ENCODE peak calls at places on chromosomes 1 and 21, in eight cellular contexts. One of them, this sample, is unnamed.

GRCh38 chr1:100037665-100038400 is 68.0 kb downstream of the SLC35A3 start:
- DNase-seq in stomach: peak; percentile 94
- DNase-seq in GM12878: peak; percentile 53
- DNase-seq in body of pancreas: peak; percentile 89
- DNase-seq in IMR-90: peak; percentile 83
- DNase-seq in HCT116: peak; percentile 45
- DNase-seq in heart left ventricle: peak; percentile 93
- DNase-seq in HepG2: peak; percentile 57
- DNase-seq in this sample: peak; percentile 91

GRCh38 chr1:231763481-231763880 is 136.9 kb downstream of the DISC1 start:
- DNase-seq in GM12878: no peak
- DNase-seq in HepG2: no peak
- DNase-seq in HCT116: no peak
- DNase-seq in heart left ventricle: no peak
- DNase-seq in body of pancreas: no peak
- DNase-seq in IMR-90: no peak
- DNase-seq in stomach: no peak
- DNase-seq in this sample: no peak

GRCh38 chr1:100955322-100955721 is 59.4 kb downstream of the SLC30A7 start:
- DNase-seq in HCT116: no peak
- DNase-seq in stomach: no peak
- DNase-seq in body of pancreas: no peak
- DNase-seq in IMR-90: peak; percentile 92
- DNase-seq in HepG2: no peak
- DNase-seq in heart left ventricle: no peak
- DNase-seq in GM12878: no peak
- DNase-seq in this sample: no peak

GRCh38 chr1:12539705-12540579 is 78.1 kb downstream of the DHRS3 start:
- DNase-seq in GM12878: no peak
- DNase-seq in body of pancreas: peak; percentile 59
- DNase-seq in heart left ventricle: peak; percentile 71
- DNase-seq in HCT116: peak; percentile 83
- DNase-seq in IMR-90: peak; percentile 93
- DNase-seq in HepG2: peak; percentile 53
- DNase-seq in stomach: peak; percentile 60
- DNase-seq in this sample: no peak

GRCh38 chr21:41712201-41712600 is 54.7 kb downstream of the RIPK4 start:
- DNase-seq in GM12878: no peak
- DNase-seq in HCT116: no peak
- DNase-seq in HepG2: no peak
- DNase-seq in body of pancreas: no peak
- DNase-seq in stomach: no peak
- DNase-seq in heart left ventricle: no peak
- DNase-seq in IMR-90: no peak
- DNase-seq in this sample: no peak

GRCh38 chr1:159653201-159653600 is 61.2 kb downstream of the CRP start:
- DNase-seq in body of pancreas: no peak
- DNase-seq in HCT116: no peak
- DNase-seq in GM12878: no peak
- DNase-seq in IMR-90: no peak
- DNase-seq in heart left ventricle: no peak
- DNase-seq in stomach: no peak
- DNase-seq in HepG2: no peak
- DNase-seq in this sample: no peak

GRCh38 chr1:116990612-116991151 is 10.9 kb upstream of the CD101 start:
- DNase-seq in GM12878: no peak
- DNase-seq in stomach: no peak
- DNase-seq in heart left ventricle: peak; percentile 79
- DNase-seq in body of pancreas: peak; percentile 58
- DNase-seq in IMR-90: peak; percentile 43
- DNase-seq in HCT116: no peak
- DNase-seq in HepG2: no peak
- DNase-seq in this sample: peak; percentile 11

GRCh38 chr1:95086949-95087533 is 14.3 kb upstream of the ALG14 start:
- DNase-seq in HCT116: no peak
- DNase-seq in heart left ventricle: peak; percentile 59
- DNase-seq in stomach: no peak
- DNase-seq in GM12878: no peak
- DNase-seq in IMR-90: peak; percentile 92
- DNase-seq in body of pancreas: no peak
- DNase-seq in HepG2: peak; percentile 89
- DNase-seq in this sample: no peak

GRCh38 chr1:114368560-114369255 is 142.3 kb downstream of the TRIM33 start:
- DNase-seq in IMR-90: no peak
- DNase-seq in GM12878: no peak
- DNase-seq in heart left ventricle: no peak
- DNase-seq in stomach: no peak
- DNase-seq in HepG2: no peak
- DNase-seq in HCT116: no peak
- DNase-seq in body of pancreas: no peak
- DNase-seq in this sample: no peak

DNA sequence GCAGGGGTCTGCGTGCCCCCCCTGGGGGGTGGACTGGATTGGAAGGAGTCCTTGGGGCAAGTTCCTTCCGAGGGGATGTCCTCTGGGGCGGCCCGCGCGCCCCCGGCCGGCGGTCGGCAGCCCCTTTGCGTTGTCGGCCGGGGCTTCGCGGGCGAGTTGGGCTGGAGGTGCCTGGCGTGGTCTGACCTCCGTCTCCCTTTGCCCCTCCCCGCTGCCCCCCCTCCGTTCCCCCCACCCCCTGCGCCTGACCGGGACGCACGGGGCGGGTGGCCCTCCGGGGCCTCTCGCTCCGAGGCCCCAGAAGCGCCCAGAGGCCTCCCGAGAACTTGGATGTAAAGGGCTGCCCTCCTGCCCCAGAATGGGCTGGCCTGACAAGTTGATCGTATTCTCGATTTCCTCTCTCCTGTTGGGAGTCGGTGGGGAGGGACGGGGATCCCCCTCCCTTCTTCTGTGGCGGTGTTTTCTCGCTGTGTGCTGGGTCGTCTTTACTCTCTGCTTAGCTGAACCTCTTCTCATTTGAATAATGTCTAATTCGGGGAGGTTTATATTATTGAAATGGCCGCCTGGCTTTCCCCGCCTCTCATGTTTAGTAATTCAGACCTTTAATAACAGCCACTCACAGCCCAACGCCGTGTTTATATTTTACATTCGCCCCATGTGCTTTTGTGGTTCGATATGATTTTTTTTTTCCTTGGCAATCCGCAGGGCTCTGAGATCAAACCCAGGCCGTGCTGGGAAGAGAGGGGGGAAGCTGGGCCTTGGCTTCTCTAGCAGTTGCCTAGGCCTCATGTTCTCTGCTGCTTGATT is 1.3 kb downstream of the POU2F1 start:
- DNase-seq in GM12878: peak; percentile 76
- DNase-seq in body of pancreas: peak; percentile 71
- DNase-seq in HCT116: peak; percentile 54
- DNase-seq in heart left ventricle: peak; percentile 67
- DNase-seq in stomach: peak; percentile 79
- DNase-seq in IMR-90: peak; percentile 77
- DNase-seq in HepG2: peak; percentile 78
- DNase-seq in this sample: peak; percentile 77
- TF ChIP-seq POLR2A in GM12878: peak; percentile 79
- TF ChIP-seq POLR2A in body of pancreas: peak; percentile 87
- TF ChIP-seq POLR2A in HCT116: peak; percentile 29
- TF ChIP-seq POLR2A in heart left ventricle: no peak
- TF ChIP-seq POLR2A in stomach: peak; percentile 40
- TF ChIP-seq POLR2A in IMR-90: no peak
- TF ChIP-seq POLR2A in HepG2: peak; percentile 62
- TF ChIP-seq POLR2A in this sample: peak; percentile 87

GRCh38 chr1:156437465-156437864 is 63.1 kb downstream of the MEF2D start:
- DNase-seq in heart left ventricle: no peak
- DNase-seq in GM12878: no peak
- DNase-seq in IMR-90: no peak
- DNase-seq in HCT116: no peak
- DNase-seq in HepG2: no peak
- DNase-seq in body of pancreas: no peak
- DNase-seq in stomach: no peak
- DNase-seq in this sample: no peak
- H3K27me3 ChIP-seq in heart left ventricle: peaks cover 99% of the 10 kb centered on the region
- H3K27me3 ChIP-seq in GM12878: peaks cover 69% of the 10 kb centered on the region
- H3K27me3 ChIP-seq in IMR-90: peaks cover 95% of the 10 kb centered on the region
- H3K27me3 ChIP-seq in HCT116: no peaks in the 10 kb centered on the region
- H3K27me3 ChIP-seq in HepG2: peaks cover 96% of the 10 kb centered on the region
- H3K27me3 ChIP-seq in body of pancreas: peaks cover 7% of the 10 kb centered on the region
- H3K27me3 ChIP-seq in stomach: peaks cover 100% of the 10 kb centered on the region
- H3K27me3 ChIP-seq in this sample: peaks cover 28% of the 10 kb centered on the region

DNA sequence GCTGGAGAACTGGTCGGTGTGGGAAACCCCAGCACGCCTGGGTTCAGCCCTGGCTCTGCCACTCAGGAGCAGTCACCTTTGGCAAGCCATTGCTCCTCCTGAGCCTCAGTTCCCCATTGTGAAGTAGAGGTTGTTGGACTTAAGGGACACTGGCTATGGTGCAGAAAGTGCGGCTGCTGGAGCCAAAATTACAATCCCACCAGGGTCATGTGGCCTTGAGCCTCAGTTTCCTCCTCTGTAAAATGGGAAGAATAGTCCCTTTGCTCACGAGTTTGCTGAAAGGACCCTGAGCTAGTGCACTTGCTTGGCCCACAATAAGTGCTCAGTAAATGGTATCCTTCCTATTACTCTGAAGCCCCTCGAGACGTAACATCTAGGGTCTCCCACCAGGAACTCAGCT is 14.6 kb upstream of the TAS1R2 start:
- DNase-seq in heart left ventricle: no peak
- DNase-seq in HepG2: no peak
- DNase-seq in body of pancreas: no peak
- DNase-seq in GM12878: no peak
- DNase-seq in IMR-90: no peak
- DNase-seq in stomach: no peak
- DNase-seq in HCT116: no peak
- DNase-seq in this sample: no peak
- H3K4me1 ChIP-seq in heart left ventricle: peaks cover 7% of the 10 kb centered on the region
- H3K4me1 ChIP-seq in HepG2: no peaks in the 10 kb centered on the region
- H3K4me1 ChIP-seq in body of pancreas: peaks cover 9% of the 10 kb centered on the region
- H3K4me1 ChIP-seq in GM12878: no peaks in the 10 kb centered on the region
- H3K4me1 ChIP-seq in IMR-90: no peaks in the 10 kb centered on the region
- H3K4me1 ChIP-seq in stomach: no peaks in the 10 kb centered on the region
- H3K4me1 ChIP-seq in HCT116: no peaks in the 10 kb centered on the region
- H3K4me1 ChIP-seq in this sample: no peaks in the 10 kb centered on the region

GRCh38 chr1:10430216-10431064 is at the start of gene CENPS:
- DNase-seq in GM12878: peak; percentile 51
- DNase-seq in HCT116: peak; percentile 68
- DNase-seq in IMR-90: peak; percentile 83
- DNase-seq in body of pancreas: peak; percentile 94
- DNase-seq in heart left ventricle: peak; percentile 96
- DNase-seq in HepG2: peak; percentile 82
- DNase-seq in stomach: peak; percentile 95
- DNase-seq in this sample: peak; percentile 83
- TF ChIP-seq POLR2A in GM12878: peak; percentile 74
- TF ChIP-seq POLR2A in HCT116: peak; percentile 70
- TF ChIP-seq POLR2A in IMR-90: no peak
- TF ChIP-seq POLR2A in body of pancreas: peak; percentile 54
- TF ChIP-seq POLR2A in heart left ventricle: no peak
- TF ChIP-seq POLR2A in HepG2: peak; percentile 73
- TF ChIP-seq POLR2A in stomach: peak; percentile 9
- TF ChIP-seq POLR2A in this sample: peak; percentile 33

DNA sequence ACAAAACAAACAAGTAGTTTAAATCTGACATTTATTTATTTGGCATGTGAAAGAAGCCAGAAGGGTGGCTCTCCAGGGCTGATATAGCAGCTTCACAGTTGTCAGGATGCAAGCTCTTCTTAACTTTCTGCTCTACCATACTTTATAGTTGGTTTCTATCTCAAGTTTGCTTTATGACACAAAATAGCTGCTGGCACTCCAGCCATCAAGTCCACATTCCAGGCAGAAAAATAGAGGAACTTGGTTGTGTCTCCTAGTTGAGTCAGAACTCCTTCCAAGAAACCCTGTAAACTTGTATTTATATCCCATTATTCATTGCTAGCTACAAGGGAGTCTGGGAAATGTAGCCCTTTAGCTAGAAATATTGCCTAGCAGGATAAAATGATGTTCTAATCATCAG is 24.0 kb upstream of the STUM start:
- DNase-seq in HepG2: no peak
- DNase-seq in body of pancreas: no peak
- DNase-seq in GM12878: no peak
- DNase-seq in heart left ventricle: no peak
- DNase-seq in IMR-90: no peak
- DNase-seq in HCT116: no peak
- DNase-seq in stomach: no peak
- DNase-seq in this sample: no peak
- H3K27me3 ChIP-seq in HepG2: peaks cover 10% of the 10 kb centered on the region
- H3K27me3 ChIP-seq in body of pancreas: no peaks in the 10 kb centered on the region
- H3K27me3 ChIP-seq in GM12878: peaks cover 2% of the 10 kb centered on the region
- H3K27me3 ChIP-seq in heart left ventricle: no peaks in the 10 kb centered on the region
- H3K27me3 ChIP-seq in IMR-90: peaks cover 11% of the 10 kb centered on the region
- H3K27me3 ChIP-seq in HCT116: no peaks in the 10 kb centered on the region
- H3K27me3 ChIP-seq in stomach: no peaks in the 10 kb centered on the region
- H3K27me3 ChIP-seq in this sample: no peaks in the 10 kb centered on the region

GRCh38 chr21:37372127-37372731 is 5.7 kb downstream of the DYRK1A start:
- DNase-seq in body of pancreas: no peak
- DNase-seq in GM12878: no peak
- DNase-seq in HCT116: no peak
- DNase-seq in IMR-90: no peak
- DNase-seq in heart left ventricle: no peak
- DNase-seq in stomach: no peak
- DNase-seq in HepG2: no peak
- DNase-seq in this sample: no peak
- H3K4me1 ChIP-seq in body of pancreas: peaks cover 78% of the 10 kb centered on the region
- H3K4me1 ChIP-seq in GM12878: peaks cover 16% of the 10 kb centered on the region
- H3K4me1 ChIP-seq in HCT116: peaks cover 42% of the 10 kb centered on the region
- H3K4me1 ChIP-seq in IMR-90: peaks cover 6% of the 10 kb centered on the region
- H3K4me1 ChIP-seq in heart left ventricle: peaks cover 86% of the 10 kb centered on the region
- H3K4me1 ChIP-seq in stomach: peaks cover 72% of the 10 kb centered on the region
- H3K4me1 ChIP-seq in HepG2: peaks cover 78% of the 10 kb centered on the region
- H3K4me1 ChIP-seq in this sample: peaks cover 16% of the 10 kb centered on the region